ENCODE peak calls at places on chromosomes 5 and 9, in seven cellular contexts. O, L, R, G, K, J and U are unnamed samples.

GRCh38 chr5:171692106-171692505 is 93.5 kb upstream of the SMIM23 start:
- DNase-seq in K (no peak), R (no peak), G (no peak), J (no peak), L (peak), O (no peak), U (no peak)

GRCh38 chr5:169161022-169161680 is 139.8 kb downstream of the SLIT3 start:
- DNase-seq in L (peak), G (no peak), J (peak), O (peak), R (peak), K (peak), U (peak)

GRCh38 chr5:58455066-58455465 is 4.8 kb downstream of the PLK2 start:
- DNase-seq in K (no peak), J (peak), G (no peak), L (no peak), R (peak), O (no peak), U (no peak)

GRCh38 chr5:157562111-157562581 is 13.4 kb downstream of the ADAM19 start:
- DNase-seq in L (no peak), J (peak), G (no peak), K (no peak), R (peak), O (no peak), U (no peak)

GRCh38 chr5:65474129-65474711 is 7.5 kb downstream of the ADAMTS6 start:
- DNase-seq in L (no peak), K (no peak), O (no peak), R (no peak), J (no peak), G (no peak), U (no peak)

GRCh38 chr9:21402387-21403247 is 6.3 kb upstream of the IFNA8 start:
- DNase-seq in J (no peak), O (no peak), R (no peak), G (no peak), L (peak), K (peak), U (peak)

GRCh38 chr5:151285683-151286082 is 17.9 kb downstream of the SLC36A3 start:
- DNase-seq in R (no peak), J (no peak), K (no peak), G (no peak), O (peak), L (no peak), U (no peak)

GRCh38 chr5:76292923-76293322 is 110.2 kb upstream of the IQGAP2 start:
- DNase-seq in J (no peak), K (no peak), L (no peak), G (no peak), R (no peak), O (peak), U (no peak)

GRCh38 chr5:132394681-132395259 is 25.3 kb downstream of the SLC22A5 start:
- DNase-seq in R (no peak), L (no peak), K (no peak), J (no peak), G (no peak), O (no peak), U (no peak)

DNA sequence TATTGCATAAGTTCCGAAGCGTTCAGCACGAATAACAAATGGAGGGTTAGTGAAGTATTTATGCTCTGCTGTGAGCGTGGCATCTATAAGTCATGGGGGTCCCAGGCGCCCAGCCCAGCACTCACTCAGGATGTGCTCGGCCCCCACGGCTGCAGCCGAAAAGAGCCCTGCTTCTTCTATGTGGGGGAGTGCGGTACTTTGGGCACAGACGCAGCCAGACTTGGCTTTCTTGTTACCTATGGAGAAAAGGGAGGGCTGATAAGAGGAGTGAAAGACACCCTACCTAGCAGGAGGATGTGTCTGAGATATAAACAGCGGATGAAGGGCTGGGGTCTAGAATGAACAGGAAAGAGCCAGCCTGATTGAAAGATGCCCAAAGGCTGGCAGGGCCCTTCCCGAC is 51.4 kb downstream of the MRPL36 start:
- DNase-seq in R (no peak), K (no peak), G (no peak), J (no peak), L (peak), O (no peak), U (no peak)
- H3K23ac ChIP-seq in R (no peak), K (no peak), G (no peak), J (no peak), L (no peak), O (no peak), U (no peak)

GRCh38 chr9:104826911-104827310 is 63.0 kb downstream of the NIPSNAP3B start:
- DNase-seq in O (no peak), J (no peak), G (no peak), R (no peak), L (no peak), K (no peak), U (no peak)
- H3K23ac ChIP-seq in O (no peak), J (no peak), G (no peak), R (no peak), L (no peak), K (no peak), U (no peak)

GRCh38 chr9:123164285-123164684 is 104.1 kb downstream of the STRBP start:
- DNase-seq in J (no peak), L (no peak), R (peak), K (no peak), O (no peak), G (no peak), U (no peak)
- H3K23ac ChIP-seq in J (no peak), L (no peak), R (no peak), K (no peak), O (no peak), G (no peak), U (no peak)

GRCh38 chr9:37943329-37944265 is 39.7 kb upstream of the SLC25A51 start:
- DNase-seq in O (peak), J (peak), L (no peak), K (peak), G (no peak), R (peak), U (no peak)

GRCh38 chr9:37939575-37940095 is 35.7 kb upstream of the SLC25A51 start:
- DNase-seq in R (peak), G (no peak), L (no peak), J (peak), O (peak), K (no peak), U (no peak)

GRCh38 chr9:37938121-37938906 is 34.4 kb upstream of the SLC25A51 start:
- DNase-seq in G (no peak), O (peak), K (peak), R (peak), J (peak), L (no peak), U (no peak)

GRCh38 chr9:37942616-37943328 is 38.8 kb upstream of the SLC25A51 start:
- DNase-seq in O (no peak), K (no peak), L (no peak), G (no peak), R (no peak), J (no peak), U (no peak)

GRCh38 chr9:37941253-37941652 is 37.3 kb upstream of the SLC25A51 start:
- DNase-seq in O (no peak), K (no peak), R (no peak), L (no peak), J (no peak), G (no peak), U (no peak)
- H3K23ac ChIP-seq in O (no peak), K (no peak), R (no peak), L (no peak), J (no peak), G (no peak), U (no peak)

GRCh38 chr5:100614308-100614707 is 79.1 kb downstream of the FAM174A start:
- DNase-seq in K (no peak), J (no peak), L (no peak), O (no peak), G (no peak), R (no peak), U (no peak)

GRCh38 chr5:100615362-100615761 is 80.2 kb downstream of the FAM174A start:
- DNase-seq in G (no peak), R (no peak), L (no peak), O (peak), J (no peak), K (no peak), U (no peak)

GRCh38 chr5:100616291-100616690 is 81.1 kb downstream of the FAM174A start:
- DNase-seq in J (no peak), K (no peak), G (no peak), L (no peak), O (no peak), R (no peak), U (no peak)

GRCh38 chr5:100616981-100617380 is 81.8 kb downstream of the FAM174A start:
- DNase-seq in J (no peak), K (no peak), G (no peak), L (no peak), R (no peak), O (peak), U (no peak)
- H3K23ac ChIP-seq in J (no peak), K (no peak), G (no peak), L (no peak), R (no peak), O (no peak), U (no peak)

GRCh38 chr9:104586496-104587180 is 12.6 kb downstream of the OR13C5 start:
- DNase-seq in O (no peak), L (no peak), K (no peak), J (no peak), G (no peak), R (no peak), U (no peak)

GRCh38 chr9:104589611-104590010 is 9.6 kb downstream of the OR13C5 start:
- DNase-seq in J (no peak), K (no peak), R (no peak), G (no peak), O (no peak), L (no peak), U (no peak)
- H3K23ac ChIP-seq in J (no peak), K (no peak), R (no peak), G (no peak), O (no peak), L (no peak), U (no peak)

GRCh38 chr9:90941661-90942060 is 140.0 kb downstream of the SYK start:
- DNase-seq in K (no peak), O (no peak), J (no peak), G (no peak), L (no peak), R (no peak), U (no peak)

GRCh38 chr9:90940280-90940679 is 138.7 kb downstream of the SYK start:
- DNase-seq in R (no peak), K (no peak), G (no peak), J (no peak), L (no peak), O (no peak), U (no peak)

GRCh38 chr9:90939367-90939766 is 137.7 kb downstream of the SYK start:
- DNase-seq in L (no peak), K (no peak), R (no peak), O (no peak), J (no peak), G (no peak), U (no peak)

GRCh38 chr9:90943341-90943740 is 141.7 kb downstream of the SYK start:
- DNase-seq in K (no peak), L (no peak), R (peak), O (no peak), G (no peak), J (peak), U (no peak)

GRCh38 chr9:90942555-90942954 is 140.9 kb downstream of the SYK start:
- DNase-seq in J (no peak), L (no peak), G (no peak), O (no peak), R (peak), K (no peak), U (no peak)
- H3K23ac ChIP-seq in J (no peak), L (no peak), G (no peak), O (no peak), R (no peak), K (no peak), U (no peak)

DNA sequence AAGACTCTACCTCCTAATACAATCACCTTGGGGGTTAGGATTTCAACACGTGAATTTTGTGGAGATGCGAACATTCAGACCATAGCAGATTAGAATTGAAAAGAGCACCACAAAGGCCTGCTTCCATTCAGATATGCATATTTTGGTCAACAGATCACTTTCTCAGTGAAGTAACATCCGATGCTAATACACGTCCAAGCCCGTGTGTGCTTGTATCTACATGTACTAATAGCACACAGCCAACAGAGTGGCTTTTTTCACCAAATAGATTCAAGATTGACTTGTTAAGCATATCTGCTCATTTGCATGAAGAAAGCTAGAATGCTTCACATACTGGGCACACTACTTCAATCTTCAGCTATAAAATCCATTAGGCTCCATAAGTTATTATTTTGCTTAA is 35.6 kb upstream of the SSBP2 start:
- DNase-seq in J (no peak), L (no peak), R (no peak), O (no peak), K (no peak), G (no peak), U (no peak)
- H3K23ac ChIP-seq in J (no peak), L (no peak), R (no peak), O (no peak), K (no peak), G (no peak), U (no peak)

DNA sequence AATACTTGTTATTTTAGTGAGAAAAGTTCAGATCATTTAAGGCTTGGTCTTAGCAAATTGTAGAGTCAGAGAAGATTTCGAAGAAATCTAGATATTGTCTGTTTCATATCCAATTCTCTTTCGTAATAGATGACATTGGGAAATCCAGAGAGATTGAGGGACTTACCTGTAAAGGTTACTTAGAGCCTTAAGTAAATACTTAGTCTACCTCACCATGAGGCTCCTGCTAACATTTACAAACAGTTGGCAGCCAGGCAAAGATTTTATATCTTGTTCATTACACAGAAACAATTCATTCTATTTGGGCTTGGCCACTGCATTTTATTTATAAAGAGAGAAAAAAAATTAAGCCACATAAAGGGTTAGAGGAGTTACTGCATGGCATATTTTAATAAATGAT is 70.3 kb downstream of the FGF10 start:
- DNase-seq in R (no peak), G (no peak), L (no peak), K (no peak), J (no peak), O (no peak), U (no peak)
- H3K23ac ChIP-seq in R (no peak), G (no peak), L (no peak), K (no peak), J (no peak), O (no peak), U (no peak)